ENCODE peak calls at places on chromosome 11, in eight cellular contexts. F is AG20443; R is stimulated activated naive CD8-positive, alpha-beta T cell treated with anti-CD3 and anti-CD28 coated beads, Interleukin-15, Interleukin-2, amounts not matched to agents 100 U/mL and 50 U/mL, for 24 hours; A is activated naive CD8-positive, alpha-beta T cell treated with anti-CD3 and anti-CD28 coated beads, Interleukin-2, amount 50 U/mL, for 24 hours; B is AG04449; Q is tibial artery; V is hepatic stellate cell; C is NCI-H1092. G is an unnamed sample.

GRCh38 chr11:88626216-88626615 is 288.7 kb upstream of the CTSC start:
- DNase-seq in F (no peak), R (no peak), A (no peak), B (no peak), Q (no peak), V (no peak), C (no peak), G (no peak)

GRCh38 chr11:117950320-117950719 is 21.1 kb upstream of the TMPRSS13 start:
- DNase-seq in F (peak; percentile 4), R (peak; percentile 53), A (no peak), B (no peak), Q (no peak), V (no peak), C (no peak), G (no peak)

GRCh38 chr11:64754124-64754918 is 5.5 kb downstream of the PYGM start:
- DNase-seq in F (no peak), R (no peak), A (no peak), B (no peak), Q (no peak), V (no peak), C (no peak), G (no peak)

GRCh38 chr11:86181379-86181778 is 63.2 kb upstream of the EED start:
- DNase-seq in F (no peak), R (no peak), A (no peak), B (no peak), Q (no peak), V (no peak), C (no peak), G (no peak)

GRCh38 chr11:94583885-94584500 is 16.8 kb downstream of the PIWIL4 start:
- DNase-seq in F (peak; percentile 13), R (no peak), A (no peak), B (no peak), Q (no peak), V (no peak), C (no peak), G (no peak)

GRCh38 chr11:93487032-93487483 is 56.1 kb downstream of the SMCO4 start:
- DNase-seq in F (no peak), R (no peak), A (no peak), B (no peak), Q (no peak), V (no peak), C (peak; percentile 46), G (no peak)

GRCh38 chr11:94198718-94199117 is 70.1 kb downstream of the PANX1 start:
- DNase-seq in F (no peak), R (no peak), A (no peak), B (no peak), Q (no peak), V (no peak), C (no peak), G (no peak)

GRCh38 chr11:134984421-134984820 is 572.4 kb upstream of the B3GAT1 start:
- DNase-seq in F (no peak), R (no peak), A (no peak), B (no peak), Q (no peak), V (no peak), C (no peak), G (no peak)

GRCh38 chr11:33387586-33387985 is 130.4 kb downstream of the HIPK3 start:
- DNase-seq in F (peak; percentile 34), R (no peak), A (no peak), B (no peak), Q (no peak), V (no peak), C (no peak), G (no peak)

GRCh38 chr11:64226507-64227051 is 505 bp downstream of the NUDT22 start:
- DNase-seq in F (peak; percentile 32), R (peak; percentile 77), A (peak; percentile 74), B (no peak), Q (no peak), V (peak; percentile 43), C (peak; percentile 53), G (no peak)

GRCh38 chr11:117733311-117733710 is 63.7 kb downstream of the DSCAML1 start:
- DNase-seq in F (no peak), R (no peak), A (no peak), B (no peak), Q (peak; percentile 9), V (no peak), C (no peak), G (no peak)

GRCh38 chr11:57348636-57349323 is 10.6 kb downstream of the P2RX3 start:
- DNase-seq in F (no peak), R (no peak), A (no peak), B (no peak), Q (no peak), V (no peak), C (no peak), G (no peak)

GRCh38 chr11:93772123-93772522 is 12.0 kb upstream of the MED17 start:
- DNase-seq in F (no peak), R (no peak), A (no peak), B (no peak), Q (no peak), V (no peak), C (no peak), G (no peak)

GRCh38 chr11:124896071-124896750 is 1.5 kb downstream of the ROBO4 start:
- DNase-seq in F (no peak), R (no peak), A (no peak), B (no peak), Q (peak; percentile 63), V (peak; percentile 13), C (no peak), G (peak; percentile 8)

GRCh38 chr11:106917973-106918372 is 100.3 kb downstream of the GUCY1A2 start:
- DNase-seq in F (peak; percentile 9), R (peak; percentile 9), A (no peak), B (no peak), Q (no peak), V (no peak), C (no peak), G (peak; percentile 53)

GRCh38 chr11:129117595-129118350 is 74.4 kb downstream of the ARHGAP32 start:
- DNase-seq in F (peak; percentile 63), R (peak; percentile 33), A (peak; percentile 35), B (peak; percentile 26), Q (no peak), V (peak; percentile 26), C (peak; percentile 67), G (peak; percentile 64)

GRCh38 chr11:4181780-4182721 is 87.5 kb downstream of the RRM1 start:
- DNase-seq in F (peak; percentile 86), R (peak; percentile 52), A (peak; percentile 44), B (no peak), Q (no peak), V (peak; percentile 84), C (peak; percentile 14), G (peak; percentile 75)

GRCh38 chr11:1258401-1259075 is 35.7 kb downstream of the MUC5B start:
- DNase-seq in F (no peak), R (no peak), A (no peak), B (no peak), Q (no peak), V (no peak), C (no peak), G (no peak)

GRCh38 chr11:72378704-72379383 is 55.5 kb downstream of the CLPB start:
- DNase-seq in F (peak; percentile 83), R (no peak), A (no peak), B (no peak), Q (peak; percentile 91), V (no peak), C (no peak), G (no peak)

GRCh38 chr11:90775573-90776165 is 552.8 kb upstream of the CHORDC1 start:
- DNase-seq in F (no peak), R (no peak), A (no peak), B (no peak), Q (no peak), V (no peak), C (no peak), G (no peak)

GRCh38 chr11:116890607-116891006 is 53.2 kb upstream of the APOA1 start:
- DNase-seq in F (no peak), R (no peak), A (no peak), B (no peak), Q (no peak), V (no peak), C (no peak), G (no peak)

GRCh38 chr11:74978041-74978440 is 10.7 kb upstream of the NEU3 start:
- DNase-seq in F (no peak), R (no peak), A (no peak), B (no peak), Q (no peak), V (no peak), C (no peak), G (no peak)

GRCh38 chr11:118878187-118878586 is 5.5 kb upstream of the CXCR5 start:
- DNase-seq in F (no peak), R (no peak), A (no peak), B (no peak), Q (no peak), V (no peak), C (no peak), G (no peak)

GRCh38 chr11:8905528-8906165 is 5.3 kb upstream of the AKIP1 start:
- DNase-seq in F (peak; percentile 32), R (no peak), A (no peak), B (no peak), Q (no peak), V (peak; percentile 75), C (no peak), G (no peak)

GRCh38 chr11:134466035-134466908 is 54.2 kb upstream of the B3GAT1 start:
- DNase-seq in F (no peak), R (no peak), A (no peak), B (no peak), Q (no peak), V (no peak), C (no peak), G (no peak)

GRCh38 chr11:91859666-91860065 is 365.0 kb upstream of the FAT3 start:
- DNase-seq in F (no peak), R (no peak), A (no peak), B (no peak), Q (no peak), V (no peak), C (no peak), G (no peak)

GRCh38 chr11:23990346-23990745 is 506.5 kb upstream of the LUZP2 start:
- DNase-seq in F (no peak), R (no peak), A (no peak), B (no peak), Q (no peak), V (no peak), C (no peak), G (no peak)

GRCh38 chr11:91796999-91797398 is 427.6 kb upstream of the FAT3 start:
- DNase-seq in F (no peak), R (no peak), A (no peak), B (no peak), Q (no peak), V (no peak), C (no peak), G (no peak)